ENCODE peak calls at places on chromosomes 16 and 17, in four cellular contexts. A is HCT116, L is K562, G is HepG2. X is an unnamed sample.

GRCh38 chr17:43079578-43080302 is 45.4 kb downstream of the BRCA1 start:
- DNase-seq in A (no peak), G (no peak), L (no peak), X (no peak)

GRCh38 chr17:9768381-9768934 is 22.9 kb downstream of the DHRS7C start:
- DNase-seq in G (peak; percentile 14), A (peak; percentile 34), L (peak; percentile 21), X (peak; percentile 18)

GRCh38 chr16:9122969-9123368 is 31.5 kb downstream of the HAPSTR1 start:
- DNase-seq in G (no peak), L (no peak), A (no peak), X (no peak)

GRCh38 chr17:49005140-49005539 is 8.0 kb downstream of the IGF2BP1 start:
- DNase-seq in G (peak; percentile 59), A (no peak), L (no peak), X (no peak)

GRCh38 chr16:83117810-83118209 is 491.0 kb downstream of the CDH13 start:
- DNase-seq in A (no peak), L (no peak), G (no peak), X (no peak)

GRCh38 chr17:18992454-18993130 is 12.0 kb downstream of the FAM83G start:
- DNase-seq in L (no peak), G (no peak), A (no peak), X (no peak)

GRCh38 chr17:57906910-57907309 is 48.3 kb downstream of the CUEDC1 start:
- DNase-seq in G (peak; percentile 88), A (no peak), L (no peak), X (no peak)

GRCh38 chr17:69286257-69286656 is 40.7 kb downstream of the ABCA5 start:
- DNase-seq in L (no peak), A (no peak), G (no peak), X (no peak)

GRCh38 chr16:4116328-4117249 is at the start of gene ADCY9:
- DNase-seq in G (peak; percentile 50), L (peak; percentile 98), A (peak; percentile 16), X (no peak)

GRCh38 chr16:86531193-86531550 is 20.8 kb downstream of the FOXF1 start:
- DNase-seq in A (no peak), G (no peak), L (no peak), X (no peak)

GRCh38 chr17:66682293-66682692 is 152.6 kb upstream of the CACNG5 start:
- DNase-seq in A (no peak), L (no peak), G (no peak), X (no peak)

GRCh38 chr16:31200821-31201510 is 1.6 kb downstream of the PYCARD start:
- DNase-seq in A (no peak), G (no peak), L (no peak), X (no peak)

GRCh38 chr17:16353702-16354174 is 469 bp upstream of the CENPV start:
- DNase-seq in G (no peak), A (no peak), L (no peak), X (no peak)

GRCh38 chr17:79910985-79911361 is 71.7 kb upstream of the CBX4 start:
- DNase-seq in L (no peak), G (no peak), A (no peak), X (no peak)

GRCh38 chr17:49371178-49371834 is 9.3 kb upstream of the ZNF652 start:
- DNase-seq in G (no peak), L (peak; percentile 59), A (no peak), X (no peak)

GRCh38 chr16:85557083-85557975 is 55.8 kb upstream of the GSE1 start:
- DNase-seq in A (no peak), G (peak; percentile 75), L (peak; percentile 65), X (no peak)

GRCh38 chr16:84294196-84295142 is at the start of gene WFDC1:
- DNase-seq in A (no peak), L (no peak), G (no peak), X (no peak)

GRCh38 chr17:62780273-62780672 is 27.8 kb downstream of the MARCHF10 start:
- DNase-seq in G (no peak), A (no peak), L (no peak), X (no peak)

GRCh38 chr17:71726320-71726719 is 394.5 kb upstream of the SOX9 start:
- DNase-seq in L (no peak), A (no peak), G (no peak), X (no peak)

GRCh38 chr16:69937465-69937951 is 13.6 kb upstream of the CLEC18A start:
- DNase-seq in L (peak; percentile 35), G (peak; percentile 50), A (no peak), X (no peak)

DNA sequence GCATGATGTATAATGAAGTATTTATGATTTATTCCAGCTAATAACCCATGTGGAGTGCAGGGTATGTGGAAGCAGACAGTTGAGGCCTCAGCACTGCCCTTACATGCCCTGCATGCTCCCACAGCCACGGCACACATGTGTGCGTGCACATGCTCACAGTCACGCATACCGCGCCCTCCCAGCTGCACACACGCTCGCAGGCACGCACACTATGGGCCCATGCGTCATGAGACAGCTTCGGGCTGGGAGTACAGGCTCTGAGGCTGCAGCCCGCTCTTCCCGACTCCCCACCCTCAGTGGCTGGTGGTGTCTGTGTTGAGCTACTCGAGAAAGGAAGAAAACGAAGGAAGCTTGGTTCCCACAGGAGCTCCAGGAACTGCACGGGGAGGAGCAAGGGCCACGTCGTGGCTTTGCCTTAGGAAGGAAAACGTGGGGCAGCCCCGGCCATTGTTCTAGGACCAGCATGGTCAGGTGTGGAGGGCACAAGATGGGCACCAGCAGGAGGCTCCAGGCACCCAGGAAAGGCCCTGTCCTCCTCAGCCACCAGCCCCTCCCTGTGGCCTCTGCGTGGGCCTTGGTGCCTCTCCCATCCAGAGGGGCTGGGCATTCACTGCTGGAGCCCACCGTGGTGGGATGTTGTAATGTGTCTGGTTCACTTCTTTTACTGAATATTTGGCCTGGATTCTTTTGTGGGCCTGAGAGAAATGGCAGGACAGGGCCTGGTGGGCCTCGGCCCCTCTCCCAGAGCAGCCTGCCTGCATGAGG is 27.5 kb upstream of the CDH15 start:
- DNase-seq in G (no peak), A (no peak), L (no peak), X (no peak)
- TF ChIP-seq TCF7L2 in G (no peak), A (no peak), L (no peak), X (no peak)

GRCh38 chr17:46135126-46135812 is 58.0 kb downstream of the KANSL1 start:
- DNase-seq in L (no peak), G (peak; percentile 20), A (no peak), X (no peak)
- H3K4me1 ChIP-seq in L (no peaks in the 10 kb centered on the region), G (peaks cover 37% of the 10 kb centered on the region), A (peaks cover 4% of the 10 kb centered on the region), X (peaks cover 8% of the 10 kb centered on the region)

DNA sequence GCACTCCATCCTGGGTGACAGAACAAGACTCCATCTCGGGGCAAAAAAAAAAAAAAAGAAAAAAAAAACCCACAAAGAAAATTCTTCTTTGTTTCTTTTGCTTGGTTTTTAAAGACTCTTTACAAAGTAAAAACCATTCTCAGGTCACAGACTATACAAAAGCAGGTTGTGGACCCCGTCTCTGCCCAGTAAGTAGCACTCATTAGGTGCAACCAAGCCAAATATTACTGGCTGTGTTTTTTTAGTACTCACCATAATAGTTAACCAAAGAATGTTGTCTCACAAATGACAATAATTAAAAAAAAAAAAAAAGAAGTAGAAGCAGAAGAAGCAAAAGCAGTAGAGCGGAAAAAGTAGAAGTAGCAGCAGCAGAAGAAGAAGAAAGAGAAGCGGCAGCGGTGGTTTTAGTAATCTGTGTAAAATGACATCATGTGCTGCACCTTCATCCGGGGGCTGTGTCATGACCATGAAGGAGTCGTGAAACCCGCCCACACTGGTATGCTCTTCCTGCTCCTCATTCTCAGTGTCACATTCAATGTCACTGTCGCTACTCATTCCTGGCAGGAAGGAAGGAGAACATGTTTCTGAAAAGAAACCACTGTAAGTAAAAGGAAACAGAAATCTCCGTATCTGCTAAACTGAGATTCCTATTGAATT is 105.4 kb downstream of the TRIM37 start:
- DNase-seq in G (no peak), L (peak; percentile 23), A (no peak), X (no peak)
- H3K27ac ChIP-seq in G (no peak overlapping the region), L (no peak overlapping the region), A (no peak overlapping the region), X (no peak overlapping the region)

GRCh38 chr16:88338896-88339295 is 43.9 kb upstream of the ZNF469 start:
- DNase-seq in A (no peak), G (no peak), L (no peak), X (no peak)

GRCh38 chr16:88341551-88342290 is 41.0 kb upstream of the ZNF469 start:
- DNase-seq in L (no peak), A (no peak), G (no peak), X (no peak)

GRCh38 chr16:88342491-88342890 is 40.3 kb upstream of the ZNF469 start:
- DNase-seq in L (no peak), A (no peak), G (no peak), X (no peak)

GRCh38 chr16:88339926-88340754 is 42.6 kb upstream of the ZNF469 start:
- DNase-seq in G (no peak), A (no peak), L (no peak), X (no peak)

DNA sequence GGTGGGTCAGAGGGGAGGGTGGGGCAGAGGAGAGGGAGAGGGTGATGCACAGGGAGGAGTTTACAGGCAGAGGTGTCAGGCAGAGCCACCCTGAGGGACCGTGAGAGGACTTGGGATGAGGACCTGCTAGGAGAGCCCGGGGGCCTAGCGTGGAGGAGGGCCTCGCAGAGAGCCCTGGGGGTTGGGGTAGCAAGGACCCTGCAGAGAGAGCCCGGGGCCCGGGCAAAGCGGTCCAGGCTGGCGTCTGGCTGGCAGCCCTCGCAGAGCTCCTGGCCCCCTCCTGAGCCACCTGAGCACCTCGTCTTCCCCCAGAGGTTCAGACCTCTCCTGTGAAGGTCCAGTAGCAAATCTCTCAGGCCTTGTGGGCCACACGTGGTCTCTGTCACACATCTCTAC is 42.0 kb upstream of the ZNF469 start:
- DNase-seq in L (no peak), G (no peak), A (no peak), X (no peak)
- TF ChIP-seq TCF7L2 in L (no peak), G (no peak), A (no peak), X (no peak)

GRCh38 chr17:82860606-82861392 is 21.0 kb upstream of the ZNF750 start:
- DNase-seq in L (no peak), G (no peak), A (no peak), X (no peak)

GRCh38 chr17:82858376-82859126 is 18.7 kb upstream of the ZNF750 start:
- DNase-seq in G (no peak), A (no peak), L (no peak), X (no peak)

GRCh38 chr17:82862191-82862590 is 22.4 kb upstream of the ZNF750 start:
- DNase-seq in A (no peak), L (no peak), G (no peak), X (no peak)

GRCh38 chr17:82861393-82861775 is 21.6 kb upstream of the ZNF750 start:
- DNase-seq in L (no peak), G (no peak), A (no peak), X (no peak)

GRCh38 chr17:82859431-82860403 is 19.9 kb upstream of the ZNF750 start:
- DNase-seq in G (peak; percentile 27), L (peak; percentile 46), A (peak; percentile 91), X (no peak)
- H3K4me1 ChIP-seq in G (peaks cover 17% of the 10 kb centered on the region), L (peaks cover 58% of the 10 kb centered on the region), A (peaks cover 69% of the 10 kb centered on the region), X (peaks cover 17% of the 10 kb centered on the region)

GRCh38 chr17:78895322-78895721 is 7.7 kb downstream of the CEP295NL start:
- DNase-seq in G (no peak), L (no peak), A (no peak), X (no peak)
- H3K27ac ChIP-seq in G (no peak overlapping the region), L (no peak overlapping the region), A (no peak overlapping the region), X (no peak overlapping the region)

DNA sequence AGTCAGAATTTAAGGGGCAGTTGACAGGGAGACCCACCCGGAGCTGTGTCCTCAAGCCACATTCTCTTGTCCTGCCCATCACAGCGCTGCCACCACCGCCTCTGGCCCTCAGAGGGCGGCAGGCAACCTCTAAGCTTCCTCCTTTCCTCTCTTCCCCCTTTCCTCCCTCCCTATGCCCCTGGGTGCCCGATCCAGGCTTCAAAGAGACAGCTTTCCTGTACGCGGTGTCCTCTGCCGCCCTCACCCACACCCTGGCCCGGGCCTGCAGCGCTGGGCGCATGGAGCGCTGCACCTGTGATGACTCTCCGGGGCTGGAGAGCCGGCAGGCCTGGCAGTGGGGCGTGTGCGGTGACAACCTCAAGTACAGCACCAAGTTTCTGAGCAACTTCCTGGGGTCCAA is 23.5 kb downstream of the WNT9B start:
- DNase-seq in L (no peak), A (no peak), G (no peak), X (no peak)
- TF ChIP-seq TCF7L2 in L (no peak), A (no peak), G (no peak), X (no peak)

GRCh38 chr17:6506679-6507231 is 49.6 kb downstream of the PITPNM3 start:
- DNase-seq in L (no peak), A (peak; percentile 44), G (no peak), X (no peak)
- H3K4me1 ChIP-seq in L (peaks cover 4% of the 10 kb centered on the region), A (peaks cover 22% of the 10 kb centered on the region), G (no peaks in the 10 kb centered on the region), X (no peaks in the 10 kb centered on the region)